ENCODE peak calls at places on chromosome 10, in seven cellular contexts. U is pons; J is activated CD4-positive, alpha-beta T cell treated with anti-CD3 and anti-CD28 coated beads, Interleukin-2, amount 50 U/mL, for 1 hour; P is hippocampal formation; T is heart left ventricle; Y is thoracic aorta; G is activated CD8-positive, alpha-beta T cell treated with anti-CD3 and anti-CD28 coated beads for 36 hours. B is an unnamed sample.
A peak's percentile ranks its signal among the peaks of the same experiment; 100 is the strongest.

GRCh38 chr10:89515031-89515841 is 20.2 kb downstream of the SLC16A12 start:
- DNase-seq in U (no peak), J (no peak), P (no peak), T (peak; percentile 53), Y (no peak), G (no peak), B (no peak)

GRCh38 chr10:79292789-79293746 is 54.2 kb upstream of the PPIF start:
- DNase-seq in U (no peak), J (peak; percentile 33), P (no peak), T (no peak), Y (no peak), G (peak; percentile 42), B (peak; percentile 58)

GRCh38 chr10:132585732-132586722 is 48.4 kb downstream of the INPP5A start:
- DNase-seq in U (no peak), J (no peak), P (no peak), T (no peak), Y (no peak), G (no peak), B (no peak)

GRCh38 chr10:97888641-97889262 is 39.1 kb downstream of the GOLGA7B start:
- DNase-seq in U (no peak), J (no peak), P (no peak), T (no peak), Y (no peak), G (peak; percentile 64), B (no peak)

GRCh38 chr10:89537361-89537760 is 2.0 kb upstream of the SLC16A12 start:
- DNase-seq in U (no peak), J (no peak), P (no peak), T (no peak), Y (no peak), G (no peak), B (no peak)

GRCh38 chr10:124636271-124636993 is 107.7 kb downstream of the FAM53B start:
- DNase-seq in U (no peak), J (peak; percentile 52), P (no peak), T (no peak), Y (no peak), G (peak; percentile 45), B (no peak)

GRCh38 chr10:84237199-84238051 is 3.9 kb downstream of the LRIT1 start:
- DNase-seq in U (no peak), J (no peak), P (no peak), T (peak; percentile 32), Y (no peak), G (no peak), B (no peak)

GRCh38 chr10:110681023-110681681 is 37.0 kb downstream of the RBM20 start:
- DNase-seq in U (peak; percentile 17), J (peak; percentile 7), P (no peak), T (peak; percentile 55), Y (no peak), G (peak; percentile 62), B (peak; percentile 57)

GRCh38 chr10:103241262-103242011 is 4.2 kb upstream of the RPEL1 start:
- DNase-seq in U (peak; percentile 28), J (no peak), P (peak; percentile 44), T (no peak), Y (no peak), G (no peak), B (peak; percentile 56)

GRCh38 chr10:44723082-44723481 is 188.1 kb upstream of the TMEM72 start:
- DNase-seq in U (peak; percentile 7), J (no peak), P (no peak), T (no peak), Y (no peak), G (no peak), B (no peak)

GRCh38 chr10:75600833-75601232 is 169.4 kb downstream of the LRMDA start:
- DNase-seq in U (no peak), J (no peak), P (no peak), T (no peak), Y (no peak), G (no peak), B (no peak)

GRCh38 chr10:123858039-123858740 is 33.4 kb downstream of the CPXM2 start:
- DNase-seq in U (no peak), J (no peak), P (peak; percentile 7), T (no peak), Y (peak; percentile 7), G (no peak), B (no peak)

GRCh38 chr10:33327750-33328149 is 6.7 kb downstream of the NRP1 start:
- DNase-seq in U (no peak), J (no peak), P (no peak), T (no peak), Y (no peak), G (no peak), B (no peak)

GRCh38 chr10:112977294-112977951 is 27.4 kb downstream of the TCF7L2 start:
- DNase-seq in U (no peak), J (no peak), P (no peak), T (no peak), Y (no peak), G (no peak), B (no peak)

GRCh38 chr10:121696854-121697253 is 98.6 kb upstream of the FGFR2 start:
- DNase-seq in U (peak; percentile 45), J (no peak), P (no peak), T (no peak), Y (no peak), G (peak; percentile 50), B (no peak)

GRCh38 chr10:77120012-77120411 is 517.6 kb downstream of the KCNMA1 start:
- DNase-seq in U (no peak), J (no peak), P (no peak), T (no peak), Y (no peak), G (no peak), B (no peak)

GRCh38 chr10:102998508-102998907 is 80.4 kb downstream of the CNNM2 start:
- DNase-seq in U (no peak), J (no peak), P (no peak), T (no peak), Y (no peak), G (no peak), B (no peak)

GRCh38 chr10:46522295-46523118 is 34.0 kb downstream of the GPRIN2 start:
- DNase-seq in U (no peak), J (no peak), P (no peak), T (no peak), Y (peak; percentile 1), G (peak; percentile 0), B (no peak)

GRCh38 chr10:93435621-93436385 is 46.3 kb downstream of the MYOF start:
- DNase-seq in U (no peak), J (no peak), P (no peak), T (no peak), Y (no peak), G (no peak), B (peak; percentile 32)

B was measured in Ammon's horn.